ENCODE peak calls at places on chromosomes 3 and 15, in five cellular contexts. X is activated B cell treated with CpG ODN at 0.5 μM for 24 hours, G is SK-N-SH, O is GM20000, E is osteocyte. F is an unnamed sample.

GRCh38 chr3:156964562-156964961 is 138.4 kb downstream of the LEKR1 start:
- DNase-seq in O (no peak), G (no peak), E (no peak), X (no peak), F (no peak)

GRCh38 chr15:59011262-59011947 is 23.9 kb downstream of the RNF111 start:
- DNase-seq in G (no peak), X (no peak), E (no peak), O (no peak), F (no peak)

GRCh38 chr15:59013246-59013645 is 25.8 kb downstream of the RNF111 start:
- DNase-seq in E (no peak), O (no peak), X (no peak), G (no peak), F (no peak)

GRCh38 chr3:139199421-139200010 is 144.3 kb upstream of the MRPS22 start:
- DNase-seq in G (no peak), O (no peak), X (no peak), E (no peak), F (no peak)

GRCh38 chr15:75904241-75904631 is 558 bp downstream of the FBXO22 start:
- DNase-seq in G (peak), X (no peak), E (no peak), O (peak), F (peak)

GRCh38 chr3:175186511-175186910 is 327.4 kb downstream of the NAALADL2 start:
- DNase-seq in E (no peak), X (no peak), G (no peak), O (no peak), F (no peak)

GRCh38 chr3:27533718-27534578 is 49.8 kb upstream of the SLC4A7 start:
- DNase-seq in O (peak), E (peak), X (no peak), G (no peak), F (no peak)

GRCh38 chr3:71307884-71308697 is 275.4 kb downstream of the FOXP1 start:
- DNase-seq in O (no peak), G (no peak), X (no peak), E (no peak), F (no peak)

GRCh38 chr3:54533856-54534255 is 394.0 kb downstream of the LRTM1 start:
- DNase-seq in G (no peak), X (no peak), E (peak), O (no peak), F (no peak)

GRCh38 chr3:39531681-39532080 is 64.2 kb downstream of the MOBP start:
- DNase-seq in G (no peak), X (no peak), E (no peak), O (no peak), F (no peak)

GRCh38 chr3:48155122-48155521 is 33.1 kb downstream of the CDC25A start:
- DNase-seq in O (no peak), E (no peak), X (no peak), G (no peak), F (no peak)

GRCh38 chr3:53845103-53845880 is 927 bp downstream of the CHDH start:
- DNase-seq in X (no peak), O (peak), G (no peak), E (no peak), F (no peak)

GRCh38 chr3:181719298-181719859 is 7.7 kb downstream of the SOX2 start:
- DNase-seq in X (no peak), E (no peak), O (no peak), G (no peak), F (no peak)

GRCh38 chr3:195224156-195224979 is 46.6 kb downstream of the XXYLT1 start:
- DNase-seq in G (no peak), E (peak), O (no peak), X (peak), F (peak)

GRCh38 chr15:79458491-79458890 is 26.4 kb downstream of the MINAR1 start:
- DNase-seq in E (no peak), O (no peak), G (no peak), X (no peak), F (no peak)

GRCh38 chr3:100256724-100257123 is 4.1 kb upstream of the TBC1D23 start:
- DNase-seq in E (no peak), G (peak), O (no peak), X (no peak), F (no peak)

GRCh38 chr3:30007668-30008067 is 598.7 kb upstream of the TGFBR2 start:
- DNase-seq in E (no peak), X (no peak), O (no peak), G (no peak), F (no peak)

GRCh38 chr3:44892689-44893088 is 18.3 kb downstream of the TGM4 start:
- DNase-seq in G (no peak), X (no peak), E (no peak), O (no peak), F (no peak)

GRCh38 chr3:59573911-59574310 is 524.1 kb upstream of the CFAP20DC start:
- DNase-seq in X (no peak), O (no peak), G (no peak), E (no peak), F (no peak)

GRCh38 chr3:113758389-113759029 is 11.7 kb downstream of the ATP6V1A start:
- DNase-seq in G (no peak), O (no peak), X (no peak), E (no peak), F (no peak)

GRCh38 chr3:98513136-98513535 is 9.6 kb downstream of the CLDND1 start:
- DNase-seq in G (no peak), O (no peak), E (no peak), X (no peak), F (no peak)

GRCh38 chr3:114411811-114412803 is 118.3 kb downstream of the TIGIT start:
- DNase-seq in E (no peak), O (no peak), G (no peak), X (no peak), F (no peak)

GRCh38 chr15:80106051-80106450 is 46.6 kb downstream of the ZFAND6 start:
- DNase-seq in O (no peak), E (no peak), X (no peak), G (no peak), F (no peak)

DNA sequence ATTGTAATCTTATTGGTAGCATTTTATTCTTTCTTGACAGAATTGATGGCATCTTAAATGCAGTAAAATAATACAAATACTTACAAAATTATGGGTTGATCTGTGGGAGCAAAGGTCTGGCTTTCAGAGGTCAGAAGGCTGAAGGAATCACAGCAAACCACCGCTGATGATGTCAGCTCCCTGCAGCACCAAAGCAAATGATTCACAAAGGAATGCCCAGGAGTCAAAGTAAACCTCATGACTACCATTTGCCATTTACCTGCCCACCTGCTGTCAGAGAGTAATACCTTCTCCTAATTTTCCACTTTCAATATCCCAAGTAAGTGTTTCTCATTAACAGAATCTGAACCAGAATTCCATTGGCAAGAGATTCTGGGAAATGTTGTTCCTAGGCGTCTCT is 46.1 kb downstream of the CPA3 start:
- DNase-seq in X (no peak), E (no peak), O (no peak), G (no peak), F (no peak)
- TF ChIP-seq CTCF in X (no peak), E (no peak), O (no peak), G (no peak), F (no peak)

GRCh38 chr3:190810957-190811356 is 51.5 kb downstream of the GMNC start:
- DNase-seq in E (no peak), G (no peak), O (no peak), X (no peak), F (no peak)

GRCh38 chr3:190811775-190812480 is 50.6 kb downstream of the GMNC start:
- DNase-seq in E (no peak), G (peak), X (no peak), O (peak), F (no peak)

GRCh38 chr3:190809351-190809750 is 53.1 kb downstream of the GMNC start:
- DNase-seq in X (no peak), O (no peak), E (no peak), G (no peak), F (no peak)

GRCh38 chr3:190807719-190808375 is 54.6 kb downstream of the GMNC start:
- DNase-seq in E (no peak), O (no peak), G (no peak), X (no peak), F (no peak)
- TF ChIP-seq CTCF in E (no peak), O (no peak), G (no peak), X (no peak), F (no peak)

DNA sequence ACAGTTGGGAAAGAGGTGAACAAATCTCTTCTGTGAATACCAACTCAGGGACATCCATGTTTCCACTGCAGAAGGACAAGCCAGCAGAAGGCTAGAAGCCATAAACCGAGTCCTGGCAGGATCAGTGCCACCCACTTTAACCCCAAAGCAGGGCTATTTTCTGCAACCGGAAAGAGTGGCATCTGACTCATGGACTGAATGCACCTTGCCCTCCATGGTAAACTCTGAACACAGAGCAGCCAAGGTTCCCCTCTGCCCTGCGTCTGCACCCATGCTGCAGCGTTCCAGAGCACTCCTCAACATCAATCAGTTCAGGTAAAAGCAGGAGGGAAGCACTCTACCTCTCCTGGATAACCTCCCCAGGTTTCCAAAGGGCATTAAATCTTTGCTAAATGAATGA is 823 bp upstream of the NGRN start:
- DNase-seq in G (no peak), E (no peak), O (no peak), X (no peak), F (no peak)
- TF ChIP-seq CTCF in G (no peak), E (no peak), O (no peak), X (no peak), F (no peak)

DNA sequence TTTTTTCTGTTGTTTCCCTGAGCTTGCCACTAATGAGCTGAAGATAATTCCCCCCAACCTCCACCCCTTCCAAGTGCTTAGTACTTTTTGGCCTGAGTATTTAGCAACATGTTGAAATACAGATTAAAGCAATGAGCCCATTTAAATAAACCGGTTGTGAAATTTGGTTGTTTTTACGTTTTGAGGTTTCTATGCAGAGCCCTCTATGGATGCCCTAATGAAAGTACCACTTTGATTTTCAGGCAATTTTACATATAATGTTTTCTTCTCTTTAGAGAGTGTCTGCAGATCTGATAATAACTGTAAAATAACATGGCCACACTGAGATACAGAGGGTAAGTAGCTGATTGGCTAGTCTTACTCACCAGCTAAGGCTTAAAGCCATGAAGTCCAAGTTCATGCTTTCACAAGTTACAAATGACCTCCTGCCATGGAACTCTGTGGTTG is 139.4 kb upstream of the SLC7A14 start:
- DNase-seq in X (no peak), O (no peak), E (no peak), G (no peak), F (no peak)
- TF ChIP-seq CTCF in X (no peak), O (no peak), E (no peak), G (no peak), F (no peak)

GRCh38 chr3:38392604-38393163 is 46.1 kb downstream of the XYLB start:
- DNase-seq in O (no peak), X (no peak), G (no peak), E (no peak), F (no peak)

GRCh38 chr3:38396861-38397260 is 50.3 kb downstream of the XYLB start:
- DNase-seq in X (no peak), G (no peak), O (no peak), E (peak), F (no peak)

GRCh38 chr3:38396239-38396638 is 49.7 kb downstream of the XYLB start:
- DNase-seq in O (no peak), G (no peak), X (no peak), E (peak), F (no peak)

GRCh38 chr3:38401563-38401962 is 52.1 kb upstream of the ACVR2B start:
- DNase-seq in E (peak), G (no peak), X (no peak), O (no peak), F (no peak)

DNA sequence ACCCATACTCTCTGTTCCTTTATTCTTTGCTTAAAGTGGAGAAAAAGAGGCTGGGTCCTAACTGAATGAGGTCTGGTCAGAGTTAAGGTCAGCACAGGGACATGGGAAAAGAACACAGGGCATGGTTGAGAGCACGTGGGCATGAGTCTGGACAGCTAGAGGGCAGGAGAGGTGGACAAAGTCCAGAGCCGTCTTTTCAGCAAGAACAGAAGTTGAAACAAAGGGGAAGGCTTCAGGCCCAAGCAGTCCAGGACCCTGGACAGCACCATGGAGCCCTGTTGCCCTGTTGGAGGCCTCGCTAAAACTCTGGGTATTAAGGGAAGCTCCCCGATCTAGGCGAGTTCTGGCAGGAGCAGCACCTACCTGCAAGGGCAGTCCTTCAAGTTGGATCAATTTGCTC is 50.7 kb downstream of the XYLB start:
- DNase-seq in G (no peak), E (peak), X (no peak), O (peak), F (peak)
- TF ChIP-seq CTCF in G (no peak), E (no peak), X (no peak), O (no peak), F (no peak)

DNA sequence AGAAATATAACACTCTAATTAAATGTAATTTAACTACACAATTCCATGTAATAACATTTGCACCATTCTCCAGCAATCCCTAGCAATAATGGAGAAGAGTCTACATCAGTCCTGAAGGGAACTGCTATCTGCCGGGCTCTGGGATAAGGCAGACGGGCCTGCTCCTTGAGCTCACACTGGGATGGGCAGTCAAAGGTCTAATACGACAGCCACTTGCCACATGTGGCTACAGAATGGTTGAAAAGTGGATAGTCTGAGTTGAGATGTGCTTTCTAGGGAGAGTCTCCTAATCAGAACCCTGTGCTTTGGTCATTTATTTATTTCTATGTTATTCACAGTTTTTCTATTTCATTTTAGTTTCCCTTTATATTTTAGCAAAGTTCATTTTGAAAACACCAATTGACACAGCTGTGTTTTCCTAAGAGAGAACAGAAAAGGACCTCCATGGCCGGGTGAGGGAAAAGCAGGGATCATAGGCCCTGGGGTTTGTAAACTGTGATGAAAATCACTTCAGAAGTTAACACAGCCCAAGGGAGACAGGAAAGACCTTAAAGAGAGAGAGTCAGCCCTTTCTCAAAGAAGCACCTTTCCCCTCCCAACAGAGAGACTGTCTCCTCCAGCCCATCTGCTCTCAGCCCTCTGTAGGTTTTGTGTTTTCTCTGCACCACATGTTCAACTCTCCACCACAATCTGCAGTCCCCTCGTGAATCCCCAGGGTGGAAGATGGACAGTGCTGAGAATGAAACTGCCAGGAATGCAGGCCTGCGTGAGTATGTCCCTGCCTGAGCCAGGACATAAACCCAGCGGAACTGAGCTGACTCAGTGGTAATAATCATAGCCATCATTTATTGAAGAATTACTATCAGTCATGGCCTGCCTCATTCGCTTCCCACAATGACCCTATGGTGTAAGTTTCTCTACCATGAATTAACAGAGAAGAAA is 11.6 kb downstream of the FSIP1 start:
- DNase-seq in O (no peak), E (no peak), G (no peak), X (no peak), F (no peak)
- TF ChIP-seq CTCF in O (no peak), E (no peak), G (no peak), X (no peak), F (no peak)

F was measured in mesothelial cell of epicardium.